ENCODE peak calls at places on chromosome 10, in ten cellular contexts. Y is suprapubic skin, S is GM23338, V is breast epithelium, B is HepG2, G is spleen, X is stomach, U is SK-N-SH, J is upper lobe of left lung, W is HL-60. C is an unnamed sample. For H3K27me3, the result is how much of the 10 kb centered on the place peaks cover.

GRCh38 chr10:17883621-17884020 is 68.1 kb upstream of the SLC39A12 start:
- DNase-seq in Y (no peak), S (no peak), V (no peak), B (no peak), G (no peak), X (no peak), U (no peak), J (no peak), W (no peak), C (no peak)

GRCh38 chr10:17228081-17229015 is at the start of gene VIM:
- DNase-seq in Y (peak), S (peak), V (peak), B (no peak), G (peak), X (peak), U (peak), J (peak), W (peak), C (peak)

GRCh38 chr10:33163941-33164824 is 170.3 kb downstream of the NRP1 start:
- DNase-seq in Y (no peak), S (no peak), V (no peak), B (peak), G (no peak), X (no peak), U (no peak), J (peak), W (no peak), C (no peak)

GRCh38 chr10:116811691-116812090 is 37.6 kb upstream of the ENO4 start:
- DNase-seq in Y (no peak), S (no peak), V (no peak), B (no peak), G (no peak), X (no peak), U (no peak), J (no peak), W (no peak), C (no peak)

GRCh38 chr10:109886788-109887155 is 36.5 kb downstream of the XPNPEP1 start:
- DNase-seq in Y (no peak), S (no peak), V (no peak), B (no peak), G (no peak), X (no peak), U (no peak), J (no peak), W (no peak), C (no peak)

GRCh38 chr10:88004451-88004850 is 141.0 kb downstream of the PTEN start:
- DNase-seq in Y (no peak), S (no peak), V (no peak), B (no peak), G (no peak), X (no peak), U (no peak), J (no peak), W (no peak), C (no peak)

GRCh38 chr10:32445036-32445435 is 904 bp upstream of the CCDC7 start:
- DNase-seq in Y (no peak), S (no peak), V (no peak), B (no peak), G (peak), X (no peak), U (peak), J (no peak), W (no peak), C (no peak)

GRCh38 chr10:124742418-124743187 is 1.6 kb downstream of the FAM53B start:
- DNase-seq in Y (no peak), S (peak), V (no peak), B (peak), G (peak), X (no peak), U (peak), J (no peak), W (no peak), C (no peak)

GRCh38 chr10:71582019-71582418 is 137.6 kb downstream of the C10orf105 start:
- DNase-seq in Y (no peak), S (peak), V (no peak), B (no peak), G (no peak), X (no peak), U (no peak), J (no peak), W (no peak), C (no peak)

GRCh38 chr10:105950410-105950809 is 1214.1 kb downstream of the SORCS1 start:
- DNase-seq in Y (no peak), S (peak), V (no peak), B (peak), G (no peak), X (peak), U (peak), J (peak), W (peak), C (peak)

GRCh38 chr10:110643670-110644597 is at the start of gene RBM20:
- DNase-seq in Y (no peak), S (peak), V (no peak), B (no peak), G (peak), X (no peak), U (peak), J (no peak), W (peak), C (no peak)

GRCh38 chr10:8369666-8370065 is 315.2 kb downstream of the GATA3 start:
- DNase-seq in Y (no peak), S (no peak), V (no peak), B (no peak), G (no peak), X (no peak), U (no peak), J (no peak), W (no peak), C (no peak)

GRCh38 chr10:123808873-123809272 is 82.7 kb downstream of the CPXM2 start:
- DNase-seq in Y (no peak), S (no peak), V (no peak), B (no peak), G (no peak), X (no peak), U (no peak), J (no peak), W (no peak), C (no peak)

GRCh38 chr10:25966846-25967245 is 32.8 kb downstream of the MYO3A start:
- DNase-seq in Y (no peak), S (no peak), V (no peak), B (no peak), G (no peak), X (no peak), U (no peak), J (no peak), W (no peak), C (no peak)

GRCh38 chr10:113704637-113705343 is 25.1 kb downstream of the CASP7 start:
- DNase-seq in Y (no peak), S (peak), V (no peak), B (peak), G (no peak), X (no peak), U (peak), J (no peak), W (no peak), C (no peak)

GRCh38 chr10:11235771-11236170 is 218.1 kb downstream of the CELF2 start:
- DNase-seq in Y (no peak), S (no peak), V (no peak), B (no peak), G (no peak), X (no peak), U (no peak), J (no peak), W (no peak), C (no peak)

GRCh38 chr10:72175166-72175565 is 40.6 kb upstream of the ANAPC16 start:
- DNase-seq in Y (no peak), S (no peak), V (no peak), B (no peak), G (no peak), X (no peak), U (no peak), J (no peak), W (no peak), C (no peak)

GRCh38 chr10:95474228-95475002 is 86.8 kb downstream of the SORBS1 start:
- DNase-seq in Y (no peak), S (peak), V (peak), B (peak), G (no peak), X (no peak), U (no peak), J (no peak), W (no peak), C (peak)

GRCh38 chr10:88249450-88249849 is 333.7 kb downstream of the RNLS start:
- DNase-seq in Y (no peak), S (no peak), V (no peak), B (no peak), G (no peak), X (no peak), U (no peak), J (no peak), W (no peak), C (no peak)

GRCh38 chr10:77175631-77176222 is 461.9 kb downstream of the KCNMA1 start:
- DNase-seq in Y (no peak), S (no peak), V (no peak), B (no peak), G (no peak), X (no peak), U (no peak), J (no peak), W (no peak), C (no peak)

GRCh38 chr10:101224910-101225823 is 4.1 kb downstream of the LBX1 start:
- DNase-seq in Y (no peak), S (peak), V (no peak), B (no peak), G (no peak), X (no peak), U (peak), J (no peak), W (no peak), C (no peak)

GRCh38 chr10:102322914-102323313 is 72.6 kb upstream of the NFKB2 start:
- DNase-seq in Y (no peak), S (no peak), V (no peak), B (no peak), G (no peak), X (no peak), U (no peak), J (no peak), W (peak), C (no peak)

GRCh38 chr10:96651998-96652431 is 65.2 kb upstream of the TM9SF3 start:
- DNase-seq in Y (no peak), S (no peak), V (no peak), B (no peak), G (peak), X (no peak), U (no peak), J (peak), W (no peak), C (no peak)

GRCh38 chr10:90742189-90742588 is 115.7 kb downstream of the HTR7 start:
- DNase-seq in Y (no peak), S (no peak), V (no peak), B (no peak), G (no peak), X (no peak), U (no peak), J (no peak), W (no peak), C (no peak)

GRCh38 chr10:122565766-122566206 is 5.2 kb downstream of the DMBT1 start:
- DNase-seq in Y (peak), S (peak), V (peak), B (peak), G (peak), X (peak), U (peak), J (peak), W (peak), C (peak)

GRCh38 chr10:86087716-86088115 is 278.9 kb downstream of the GRID1 start:
- DNase-seq in Y (no peak), S (no peak), V (no peak), B (no peak), G (peak), X (peak), U (no peak), J (no peak), W (no peak), C (no peak)

GRCh38 chr10:69048103-69048502 is 39.8 kb upstream of the SRGN start:
- DNase-seq in Y (no peak), S (no peak), V (no peak), B (no peak), G (peak), X (peak), U (no peak), J (peak), W (peak), C (no peak)

GRCh38 chr10:27687326-27687725 is 58.3 kb downstream of the MKX start:
- DNase-seq in Y (no peak), S (no peak), V (no peak), B (no peak), G (no peak), X (no peak), U (no peak), J (no peak), W (no peak), C (no peak)

GRCh38 chr10:27692663-27693062 is 53.0 kb downstream of the MKX start:
- DNase-seq in Y (no peak), S (no peak), V (no peak), B (no peak), G (no peak), X (no peak), U (no peak), J (no peak), W (no peak), C (no peak)

GRCh38 chr10:27683226-27683625 is 62.4 kb downstream of the MKX start:
- DNase-seq in Y (no peak), S (no peak), V (no peak), B (no peak), G (no peak), X (no peak), U (no peak), J (no peak), W (no peak), C (no peak)

GRCh38 chr10:27685686-27686085 is 59.9 kb downstream of the MKX start:
- DNase-seq in Y (no peak), S (no peak), V (no peak), B (no peak), G (no peak), X (no peak), U (no peak), J (no peak), W (no peak), C (no peak)

DNA sequence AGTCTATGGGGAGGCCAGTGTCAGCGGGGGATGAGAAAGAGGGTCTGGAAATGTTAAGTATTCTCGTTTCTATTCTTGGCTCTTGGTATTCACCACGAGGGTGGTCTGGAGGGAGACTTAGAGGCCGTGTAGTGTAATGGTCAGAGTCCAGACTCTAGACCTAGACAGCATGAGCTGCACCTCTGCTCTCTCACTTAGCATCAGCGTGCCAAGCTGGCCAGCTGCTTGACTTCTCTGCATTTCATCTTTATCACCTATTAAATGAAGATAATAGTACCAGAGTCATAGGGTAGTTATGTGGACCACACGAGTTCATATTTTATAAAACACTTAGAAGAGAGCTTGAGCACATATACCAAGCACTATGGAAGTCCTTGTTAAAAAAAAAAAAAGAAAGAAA is 57.8 kb downstream of the MKX start:
- DNase-seq in Y (no peak), S (no peak), V (no peak), B (no peak), G (no peak), X (no peak), U (no peak), J (no peak), W (no peak), C (no peak)
- H3K4me3 ChIP-seq in Y (no peak), S (no peak), V (no peak), B (no peak), G (no peak), X (no peak), U (no peak), J (no peak), W (no peak), C (no peak)

GRCh38 chr10:120422459-120422858 is 34.6 kb upstream of the PLPP4 start:
- DNase-seq in Y (no peak), S (no peak), V (no peak), B (no peak), G (no peak), X (no peak), U (no peak), J (no peak), W (no peak), C (no peak)
- H3K27me3 ChIP-seq in Y (under half), S (under half), V (under half), B (under half), G (under half), X (under half), U (under half), J (under half), W (under half), C (under half)

GRCh38 chr10:24574161-24574560 is 149.5 kb downstream of the ARHGAP21 start:
- DNase-seq in Y (no peak), S (no peak), V (no peak), B (no peak), G (peak), X (no peak), U (no peak), J (no peak), W (no peak), C (no peak)

GRCh38 chr10:24575462-24576002 is 148.2 kb downstream of the ARHGAP21 start:
- DNase-seq in Y (no peak), S (no peak), V (no peak), B (no peak), G (no peak), X (no peak), U (no peak), J (no peak), W (no peak), C (no peak)

GRCh38 chr10:24574578-24575155 is 149.0 kb downstream of the ARHGAP21 start:
- DNase-seq in Y (no peak), S (peak), V (no peak), B (no peak), G (no peak), X (no peak), U (no peak), J (no peak), W (no peak), C (no peak)

GRCh38 chr10:24579448-24579847 is 144.2 kb downstream of the ARHGAP21 start:
- DNase-seq in Y (no peak), S (no peak), V (no peak), B (no peak), G (no peak), X (no peak), U (no peak), J (no peak), W (no peak), C (no peak)

DNA sequence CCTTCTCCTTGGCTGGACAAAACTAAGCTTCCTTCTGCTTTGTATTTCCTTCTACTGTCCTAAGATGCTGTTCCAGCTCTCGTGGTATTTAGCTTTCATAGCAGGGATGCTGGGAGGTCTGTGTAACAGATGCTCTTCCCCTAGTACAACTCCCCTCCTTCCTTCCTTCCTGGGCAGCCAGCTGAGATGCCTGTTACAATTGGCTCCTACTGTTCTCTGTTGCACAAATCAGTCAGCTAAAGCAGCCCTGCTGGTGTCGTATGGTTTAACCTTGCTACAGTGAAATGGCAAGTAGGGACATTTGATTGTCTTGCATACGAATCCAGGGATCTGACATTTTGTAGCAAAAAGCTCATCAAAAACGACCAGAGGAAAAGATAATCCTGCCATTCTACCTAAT is 143.8 kb downstream of the ARHGAP21 start:
- DNase-seq in Y (no peak), S (peak), V (no peak), B (no peak), G (no peak), X (no peak), U (no peak), J (no peak), W (no peak), C (no peak)
- TF ChIP-seq POLR2AphosphoS5 in Y (no peak), S (no peak), V (no peak), B (no peak), G (no peak), X (no peak), U (no peak), J (no peak), W (no peak), C (no peak)

DNA sequence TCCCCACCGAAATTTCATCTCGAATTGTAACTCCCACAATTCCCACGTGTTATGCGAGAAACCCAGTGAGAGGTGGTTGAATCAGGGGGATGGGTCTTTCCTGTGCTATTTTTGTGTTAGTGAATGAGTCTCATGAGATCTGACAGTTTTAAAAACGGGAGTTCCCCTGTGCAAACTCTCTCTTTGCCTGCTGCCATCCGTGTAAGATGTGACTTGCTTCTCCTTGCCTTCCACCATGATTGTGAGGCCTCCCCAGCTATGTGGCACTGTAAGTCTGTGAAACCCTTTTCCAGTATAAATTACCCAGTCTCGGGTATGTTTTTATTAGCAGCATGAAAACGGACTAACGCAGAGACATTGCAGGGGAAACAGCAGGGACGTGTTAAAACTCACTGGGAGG is 5.3 kb upstream of the OLAH start:
- DNase-seq in Y (no peak), S (no peak), V (no peak), B (no peak), G (no peak), X (no peak), U (no peak), J (no peak), W (no peak), C (no peak)
- H3K4me3 ChIP-seq in Y (no peak), S (no peak), V (no peak), B (no peak), G (no peak), X (no peak), U (no peak), J (no peak), W (no peak), C (no peak)

C was measured in prostate gland.